ENCODE peak calls at places on chromosomes 13 and 19, in nine cellular contexts. N, V, L, J, R, Y, K, T and X are unnamed samples.

GRCh38 chr13:52739468-52740071 is at the start of gene CNMD:
- DNase-seq in N (no peak), V (no peak), L (no peak), J (no peak), R (no peak), Y (no peak), K (no peak), T (no peak), X (no peak)

GRCh38 chr13:20940083-20940482 is 37.5 kb upstream of the XPO4 start:
- DNase-seq in N (no peak), V (peak; percentile 66), L (no peak), J (no peak), R (no peak), Y (peak; percentile 66), K (no peak), T (no peak), X (peak; percentile 35)

GRCh38 chr13:45295536-45295935 is 45.4 kb downstream of the TPT1 start:
- DNase-seq in N (no peak), V (no peak), L (no peak), J (no peak), R (no peak), Y (no peak), K (no peak), T (no peak), X (no peak)

GRCh38 chr13:26678796-26679195 is 81.8 kb downstream of the GPR12 start:
- DNase-seq in N (no peak), V (no peak), L (peak; percentile 75), J (no peak), R (no peak), Y (no peak), K (no peak), T (no peak), X (no peak)

GRCh38 chr13:27622102-27622820 is 569 bp downstream of the POLR1D start:
- DNase-seq in N (peak; percentile 12), V (peak; percentile 12), L (no peak), J (no peak), R (no peak), Y (no peak), K (no peak), T (no peak), X (no peak)

GRCh38 chr19:39032164-39032918 is at the start of gene FBXO27:
- DNase-seq in N (no peak), V (no peak), L (peak; percentile 81), J (no peak), R (peak; percentile 67), Y (no peak), K (no peak), T (no peak), X (no peak)

GRCh38 chr13:62799931-62800436 is 1384.3 kb upstream of the PCDH20 start:
- DNase-seq in N (no peak), V (no peak), L (no peak), J (no peak), R (no peak), Y (no peak), K (no peak), T (no peak), X (no peak)

GRCh38 chr19:7488736-7489353 is at the start of gene PEX11G:
- DNase-seq in N (peak; percentile 98), V (peak; percentile 74), L (peak; percentile 98), J (peak; percentile 92), R (peak; percentile 87), Y (peak; percentile 15), K (peak; percentile 96), T (peak; percentile 85), X (peak; percentile 99)

GRCh38 chr19:31356587-31357314 is 7.5 kb upstream of the TSHZ3 start:
- DNase-seq in N (no peak), V (no peak), L (peak; percentile 82), J (peak; percentile 59), R (no peak), Y (no peak), K (no peak), T (no peak), X (no peak)

GRCh38 chr13:78587395-78587794 is 16.0 kb downstream of the POU4F1 start:
- DNase-seq in N (no peak), V (no peak), L (no peak), J (no peak), R (no peak), Y (no peak), K (no peak), T (no peak), X (no peak)

GRCh38 chr19:45780448-45781281 is 1.6 kb downstream of the DMPK start:
- DNase-seq in N (no peak), V (no peak), L (peak; percentile 78), J (no peak), R (no peak), Y (no peak), K (no peak), T (no peak), X (no peak)